ENCODE peak calls at places on chromosome 18, in five cellular contexts. P is osteoblast; X is CD8-positive, alpha-beta memory T cell; U is CD8-positive, alpha-beta T cell; J is NT2/D1. Y is an unnamed sample.

GRCh38 chr18:12014976-12015696 is 33.8 kb downstream of the IMPA2 start:
- DNase-seq in X (no peak), J (no peak), P (peak; percentile 21), U (no peak), Y (no peak)

GRCh38 chr18:75809392-75809791 is 381.9 kb upstream of the SMIM21 start:
- DNase-seq in P (no peak), X (no peak), J (no peak), U (no peak), Y (no peak)

GRCh38 chr18:25229858-25230257 is 122.1 kb downstream of the ZNF521 start:
- DNase-seq in J (no peak), P (no peak), U (no peak), X (no peak), Y (no peak)

GRCh38 chr18:80244956-80245730 is 2.2 kb downstream of the PARD6G start:
- DNase-seq in U (no peak), P (peak; percentile 82), X (no peak), J (no peak), Y (no peak)

GRCh38 chr18:2356906-2357305 is 214.4 kb downstream of the METTL4 start:
- DNase-seq in J (no peak), U (no peak), X (no peak), P (no peak), Y (no peak)

GRCh38 chr18:31190919-31191318 is 28.3 kb upstream of the DSC1 start:
- DNase-seq in X (no peak), P (no peak), U (no peak), J (no peak), Y (no peak)

GRCh38 chr18:59881728-59882685 is 17.8 kb upstream of the PMAIP1 start:
- DNase-seq in X (no peak), U (no peak), J (no peak), P (peak; percentile 73), Y (no peak)

GRCh38 chr18:37156330-37156942 is 327.5 kb downstream of the KIAA1328 start:
- DNase-seq in P (no peak), J (no peak), U (no peak), X (no peak), Y (no peak)

GRCh38 chr18:8176554-8176953 is 432.7 kb upstream of the RAB12 start:
- DNase-seq in U (no peak), X (no peak), P (no peak), J (peak; percentile 13), Y (no peak)

GRCh38 chr18:39149211-39149806 is 1583.7 kb upstream of the CELF4 start:
- DNase-seq in U (no peak), J (no peak), P (no peak), X (no peak), Y (no peak)

GRCh38 chr18:2417861-2418610 is 153.3 kb downstream of the METTL4 start:
- DNase-seq in J (no peak), X (no peak), P (no peak), U (no peak), Y (no peak)

GRCh38 chr18:55699233-55699765 is 111.3 kb upstream of the TCF4 start:
- DNase-seq in J (no peak), X (no peak), U (no peak), P (no peak), Y (no peak)

GRCh38 chr18:67001052-67001451 is 397.2 kb upstream of the CDH19 start:
- DNase-seq in J (no peak), X (no peak), U (no peak), P (no peak), Y (peak; percentile 25)

GRCh38 chr18:21277578-21277977 is 35.5 kb downstream of the GREB1L start:
- DNase-seq in U (no peak), P (no peak), X (no peak), J (no peak), Y (no peak)

GRCh38 chr18:43010611-43011010 is 104.9 kb downstream of the RIT2 start:
- DNase-seq in P (no peak), J (no peak), X (no peak), U (no peak), Y (no peak)

GRCh38 chr18:10860937-10861336 is 288.4 kb downstream of the PIEZO2 start:
- DNase-seq in P (no peak), U (no peak), X (no peak), J (no peak), Y (no peak)

GRCh38 chr18:23453657-23454011 is 547 bp downstream of the RIOK3 start:
- DNase-seq in P (peak; percentile 82), J (no peak), X (no peak), U (no peak), Y (no peak)

GRCh38 chr18:74420491-74420890 is 36.6 kb downstream of the DIPK1C start:
- DNase-seq in U (no peak), P (no peak), J (no peak), X (no peak), Y (no peak)

GRCh38 chr18:42437001-42437400 is 482.0 kb downstream of the PIK3C3 start:
- DNase-seq in U (no peak), X (no peak), P (no peak), J (no peak), Y (no peak)

GRCh38 chr18:78430171-78430857 is 549.3 kb upstream of the SALL3 start:
- DNase-seq in P (no peak), U (no peak), J (no peak), X (no peak), Y (no peak)

GRCh38 chr18:40980171-40980570 is 974.9 kb upstream of the PIK3C3 start:
- DNase-seq in P (no peak), J (no peak), X (no peak), U (no peak), Y (no peak)

GRCh38 chr18:22405142-22405541 is 12.6 kb downstream of the CTAGE1 start:
- DNase-seq in X (no peak), U (no peak), J (no peak), P (no peak), Y (no peak)

GRCh38 chr18:13530879-13531387 is 195.4 kb downstream of the FAM210A start:
- DNase-seq in X (no peak), P (peak; percentile 74), J (peak; percentile 11), U (no peak), Y (no peak)

GRCh38 chr18:74373428-74373827 is 57.8 kb downstream of the C18orf63 start:
- DNase-seq in U (peak; percentile 22), J (no peak), P (no peak), X (peak; percentile 21), Y (no peak)

GRCh38 chr18:59311631-59312030 is 6.8 kb downstream of the CPLX4 start:
- DNase-seq in J (no peak), X (no peak), P (no peak), U (no peak), Y (no peak)

GRCh38 chr18:57923606-57924005 is 120.4 kb upstream of the NEDD4L start:
- DNase-seq in U (no peak), X (no peak), P (no peak), J (no peak), Y (no peak)

GRCh38 chr18:79645291-79645983 is 34.2 kb upstream of the CTDP1 start:
- DNase-seq in X (no peak), P (no peak), J (no peak), U (no peak), Y (no peak)

GRCh38 chr18:24227976-24228660 is 89.3 kb downstream of the CABYR start:
- DNase-seq in J (no peak), X (no peak), P (peak; percentile 36), U (no peak), Y (no peak)

GRCh38 chr18:73933666-73934065 is 214.0 kb downstream of the FBXO15 start:
- DNase-seq in U (no peak), J (no peak), P (no peak), X (no peak), Y (no peak)

GRCh38 chr18:57523171-57523956 is 63.1 kb downstream of the FECH start:
- DNase-seq in U (no peak), X (no peak), P (no peak), J (no peak), Y (no peak)

GRCh38 chr18:39761273-39761672 is 2193.8 kb upstream of the PIK3C3 start:
- DNase-seq in U (no peak), J (no peak), P (no peak), X (no peak), Y (no peak)

GRCh38 chr18:8601277-8602032 is 7.8 kb upstream of the RAB12 start:
- DNase-seq in J (no peak), P (no peak), U (no peak), X (no peak), Y (no peak)

GRCh38 chr18:48419268-48420022 is 10.3 kb upstream of the ZBTB7C start:
- DNase-seq in U (no peak), P (no peak), J (no peak), X (no peak), Y (no peak)

DNA sequence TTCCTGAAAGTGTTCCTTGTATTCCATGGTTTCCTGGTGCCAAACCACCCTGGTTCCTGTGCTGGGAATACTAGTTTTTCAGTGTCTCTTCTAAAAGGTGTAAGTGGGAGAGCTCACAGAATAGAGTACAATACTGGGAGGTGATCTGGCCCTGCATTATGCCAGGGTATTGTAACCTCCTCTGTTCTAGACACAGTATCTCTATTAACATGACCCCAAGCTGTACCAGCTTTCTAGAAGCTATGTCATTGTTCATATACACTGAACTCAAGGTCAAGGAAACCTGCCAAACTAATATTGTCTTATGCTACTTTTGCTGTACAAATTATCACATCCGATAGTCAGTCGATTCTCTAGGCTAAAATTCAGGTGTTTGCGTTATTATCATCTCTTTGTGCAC is 32.7 kb downstream of the SETBP1 start:
- DNase-seq in U (no peak), J (no peak), X (no peak), P (no peak), Y (no peak)
- H3K4me1 ChIP-seq in U (no peaks in the 10 kb centered on the region), J (peaks cover 4% of the 10 kb centered on the region), X (peaks cover 6% of the 10 kb centered on the region), P (peaks cover 6% of the 10 kb centered on the region), Y (no peaks in the 10 kb centered on the region)

GRCh38 chr18:69400976-69401474 is 337 bp downstream of the DOK6 start:
- DNase-seq in J (no peak), X (no peak), P (peak; percentile 81), U (no peak), Y (no peak)
- H3K4me3 ChIP-seq in J (peak overlapping the region; percentile 68), X (no peak overlapping the region), P (peak overlapping the region; percentile 49), U (no peak overlapping the region), Y (no peak overlapping the region)

GRCh38 chr18:62214790-62215189 is 27.7 kb downstream of the RELCH start:
- DNase-seq in J (no peak), U (no peak), P (no peak), X (no peak), Y (no peak)
- H3K4me1 ChIP-seq in J (no peaks in the 10 kb centered on the region), U (no peaks in the 10 kb centered on the region), P (no peaks in the 10 kb centered on the region), X (peaks cover 4% of the 10 kb centered on the region), Y (no peaks in the 10 kb centered on the region)

DNA sequence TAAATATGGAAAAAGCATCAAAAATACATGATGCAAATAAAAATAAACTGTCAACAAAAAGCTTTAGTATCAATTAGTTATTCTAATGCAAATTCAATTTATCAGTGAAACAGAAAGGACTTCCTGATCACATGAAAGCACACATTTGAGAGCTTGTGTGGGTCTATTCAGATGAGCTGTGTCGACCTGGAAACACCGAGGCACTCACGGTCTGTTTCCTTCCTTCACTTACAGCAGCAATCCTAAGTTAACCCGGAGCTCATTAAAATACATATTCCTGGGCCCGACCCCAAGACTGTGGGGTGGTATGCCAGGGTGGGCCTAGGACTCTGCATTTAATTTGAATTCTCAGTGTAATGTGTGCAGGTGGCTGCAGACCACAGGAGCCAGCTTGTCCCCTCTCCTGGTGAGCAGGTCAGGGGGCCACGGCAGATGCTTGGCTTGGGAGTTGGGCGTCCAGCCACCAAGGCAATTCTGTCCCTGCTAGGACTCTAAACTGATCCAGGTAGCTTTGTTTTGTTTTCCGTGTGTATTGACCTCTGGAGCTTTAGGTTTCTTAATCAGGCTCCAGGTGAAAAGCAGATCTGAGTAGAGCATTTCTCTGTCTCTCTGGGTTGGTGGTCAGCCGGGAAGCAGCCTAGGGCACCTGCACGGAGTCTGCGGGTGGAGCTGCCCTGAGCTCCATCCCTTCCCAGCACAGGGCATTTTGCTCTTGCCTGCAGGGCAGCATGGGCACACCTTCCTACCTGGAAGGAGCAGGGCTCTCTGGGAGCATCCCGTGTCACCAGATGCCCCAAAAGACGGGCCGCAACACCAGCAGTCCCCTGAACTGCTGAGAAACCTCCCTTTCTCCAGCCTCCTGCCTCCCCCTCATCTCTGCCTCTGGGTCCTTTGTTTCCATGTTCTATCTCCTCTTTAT is 9.0 kb downstream of the MBP start:
- DNase-seq in X (no peak), J (no peak), P (no peak), U (no peak), Y (no peak)
- H3K4me3 ChIP-seq in X (peak overlapping the region; percentile 46), J (no peak overlapping the region), P (no peak overlapping the region), U (no peak overlapping the region), Y (no peak overlapping the region)